ENCODE peak calls at places on chromosomes 6 and 20, in six cellular contexts. O is IMR-90, B is GM12878, T is HepG2, E is K562, I is H1. X is an unnamed sample.
A peak's percentile ranks its signal among the peaks of the same experiment; 100 is the strongest.

GRCh38 chr20:22383156-22383555 is 201.2 kb downstream of the FOXA2 start:
- DNase-seq in O (no peak), B (no peak), T (no peak), E (no peak), I (no peak), X (no peak)

GRCh38 chr6:167553716-167554115 is 228.8 kb downstream of the TTLL2 start:
- DNase-seq in O (no peak), B (no peak), T (no peak), E (no peak), I (no peak), X (no peak)

GRCh38 chr6:84361372-84362179 is 134.1 kb upstream of the CEP162 start:
- DNase-seq in O (no peak), B (no peak), T (no peak), E (no peak), I (no peak), X (no peak)

GRCh38 chr6:157045831-157046454 is 268.8 kb downstream of the ARID1B start:
- DNase-seq in O (peak; percentile 82), B (no peak), T (peak; percentile 29), E (no peak), I (no peak), X (peak; percentile 57)

GRCh38 chr6:138541793-138542481 is 42.6 kb upstream of the NHSL1 start:
- DNase-seq in O (no peak), B (no peak), T (no peak), E (no peak), I (no peak), X (no peak)

GRCh38 chr6:87154641-87155271 is 609 bp upstream of the ZNF292 start:
- DNase-seq in O (peak; percentile 85), B (peak; percentile 89), T (no peak), E (peak; percentile 28), I (no peak), X (peak; percentile 71)

GRCh38 chr6:79719248-79719975 is 88.3 kb downstream of the SH3BGRL2 start:
- DNase-seq in O (peak; percentile 41), B (no peak), T (no peak), E (no peak), I (no peak), X (no peak)

GRCh38 chr20:9775176-9775575 is 63.7 kb downstream of the PAK5 start:
- DNase-seq in O (no peak), B (no peak), T (no peak), E (no peak), I (no peak), X (no peak)

GRCh38 chr20:8161262-8162071 is 29.4 kb downstream of the PLCB1 start:
- DNase-seq in O (peak; percentile 23), B (no peak), T (no peak), E (no peak), I (no peak), X (no peak)

GRCh38 chr6:73727114-73727513 is 31.1 kb downstream of the CD109 start:
- DNase-seq in O (no peak), B (no peak), T (no peak), E (no peak), I (no peak), X (no peak)

GRCh38 chr6:37074053-37074827 is 68.8 kb downstream of the FGD2 start:
- DNase-seq in O (peak; percentile 44), B (no peak), T (no peak), E (no peak), I (no peak), X (no peak)

GRCh38 chr6:107491059-107491609 is 1.2 kb downstream of the SOBP start:
- DNase-seq in O (peak; percentile 20), B (no peak), T (peak; percentile 27), E (no peak), I (no peak), X (peak; percentile 3)

GRCh38 chr20:32017711-32018251 is 7.5 kb downstream of the CCM2L start:
- DNase-seq in O (no peak), B (no peak), T (peak; percentile 69), E (peak; percentile 76), I (peak; percentile 85), X (peak; percentile 46)

GRCh38 chr20:16241911-16242310 is 331.3 kb downstream of the KIF16B start:
- DNase-seq in O (no peak), B (no peak), T (peak; percentile 72), E (no peak), I (no peak), X (no peak)

GRCh38 chr20:44355503-44356352 is at the start of gene HNF4A:
- DNase-seq in O (no peak), B (no peak), T (peak; percentile 92), E (no peak), I (no peak), X (peak; percentile 50)

GRCh38 chr6:152636675-152637421 is at the start of gene SYNE1:
- DNase-seq in O (peak; percentile 16), B (no peak), T (no peak), E (no peak), I (no peak), X (peak; percentile 15)

GRCh38 chr6:90328004-90328403 is 31.4 kb upstream of the BACH2 start:
- DNase-seq in O (peak; percentile 39), B (no peak), T (no peak), E (no peak), I (no peak), X (no peak)

GRCh38 chr6:126312013-126312665 is 27.8 kb upstream of the CENPW start:
- DNase-seq in O (no peak), B (no peak), T (peak; percentile 44), E (peak; percentile 50), I (no peak), X (peak; percentile 7)

GRCh38 chr20:25858495-25859425 is 162.1 kb upstream of the ZNF337 start:
- DNase-seq in O (no peak), B (no peak), T (no peak), E (no peak), I (no peak), X (no peak)

GRCh38 chr6:129393659-129394058 is 316.3 kb downstream of the ARHGAP18 start:
- DNase-seq in O (no peak), B (no peak), T (no peak), E (no peak), I (no peak), X (no peak)

GRCh38 chr20:34971873-34972235 is 16.2 kb downstream of the MYH7B start:
- DNase-seq in O (no peak), B (no peak), T (no peak), E (no peak), I (no peak), X (no peak)

GRCh38 chr6:2020909-2021308 is 224.5 kb downstream of the GMDS start:
- DNase-seq in O (peak; percentile 58), B (no peak), T (no peak), E (no peak), I (no peak), X (no peak)

GRCh38 chr20:54984104-54984448 is 508.7 kb downstream of the DOK5 start:
- DNase-seq in O (no peak), B (no peak), T (no peak), E (no peak), I (no peak), X (no peak)

GRCh38 chr6:157912326-157912725 is 69.3 kb upstream of the SYNJ2 start:
- DNase-seq in O (peak; percentile 95), B (no peak), T (no peak), E (no peak), I (no peak), X (no peak)

GRCh38 chr6:10556496-10557391 is 35.6 kb downstream of the GCNT2 start:
- DNase-seq in O (no peak), B (no peak), T (no peak), E (no peak), I (no peak), X (no peak)

GRCh38 chr6:29907637-29908340 is 34.5 kb upstream of the HLA-A start:
- DNase-seq in O (no peak), B (no peak), T (peak; percentile 91), E (no peak), I (no peak), X (no peak)

GRCh38 chr6:101700655-101701054 is 307.1 kb downstream of the GRIK2 start:
- DNase-seq in O (no peak), B (no peak), T (no peak), E (no peak), I (no peak), X (no peak)

GRCh38 chr20:36470482-36471062 is 70.7 kb upstream of the MYL9 start:
- DNase-seq in O (no peak), B (no peak), T (no peak), E (no peak), I (no peak), X (no peak)
- H3K4me1 ChIP-seq in O (peaks cover 54% of the 10 kb centered on the region), B (peaks cover 51% of the 10 kb centered on the region), T (peaks cover 94% of the 10 kb centered on the region), E (peaks cover 23% of the 10 kb centered on the region), I (peaks cover 18% of the 10 kb centered on the region), X (peaks cover 99% of the 10 kb centered on the region)

GRCh38 chr20:3786126-3786484 is 435 bp downstream of the CENPB start:
- DNase-seq in O (peak; percentile 61), B (no peak), T (no peak), E (no peak), I (no peak), X (no peak)
- TF ChIP-seq POLR2A in O (no peak), B (peak; percentile 57), T (no peak), E (no peak), I (no peak), X (no peak)

DNA sequence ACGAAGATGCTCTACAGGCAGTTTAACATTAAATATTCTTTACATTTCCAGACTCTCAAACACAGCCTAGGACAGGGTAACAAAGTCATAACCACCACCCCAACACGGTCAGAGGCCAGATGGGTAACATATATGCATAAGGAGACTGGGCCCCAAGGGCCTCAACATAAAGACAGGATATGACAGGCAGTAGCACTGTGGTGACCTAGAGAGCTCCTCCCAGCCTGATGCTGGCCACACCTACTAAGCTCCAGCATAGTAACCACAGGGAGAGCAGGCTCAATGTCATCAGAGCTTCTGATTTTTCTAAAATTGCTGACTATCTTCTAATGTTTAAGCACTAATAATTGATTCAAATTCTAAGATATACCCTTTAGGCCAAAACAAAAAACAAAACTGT is 21.7 kb downstream of the SMLR1 start:
- DNase-seq in O (no peak), B (no peak), T (no peak), E (no peak), I (no peak), X (no peak)
- TF ChIP-seq RFX5 in O (no peak), B (no peak), T (no peak), E (no peak), I (no peak), X (no peak)

DNA sequence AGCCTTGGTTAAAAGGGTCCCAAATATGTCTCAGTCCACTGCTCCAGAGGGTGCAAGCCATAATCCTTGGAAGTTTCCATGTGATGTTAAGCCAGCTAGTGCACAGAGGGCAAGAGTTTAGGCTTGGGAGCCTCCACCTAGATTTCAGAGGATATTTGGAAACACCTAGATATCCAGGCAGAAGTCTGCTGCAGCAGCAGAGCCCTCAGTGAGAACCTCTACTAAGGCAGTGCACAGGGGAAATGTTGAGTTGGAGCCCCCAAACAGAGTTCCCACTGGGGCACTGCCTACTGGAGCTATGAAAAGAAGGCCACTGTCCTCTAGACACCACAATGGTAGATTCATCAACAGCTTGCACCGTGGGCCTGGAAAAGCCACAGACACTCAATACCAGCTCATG is 6.3 kb downstream of the EPM2A start:
- DNase-seq in O (no peak), B (no peak), T (no peak), E (no peak), I (no peak), X (no peak)
- H3K4me1 ChIP-seq in O (no peaks in the 10 kb centered on the region), B (no peaks in the 10 kb centered on the region), T (peaks cover 6% of the 10 kb centered on the region), E (peaks cover 2% of the 10 kb centered on the region), I (no peaks in the 10 kb centered on the region), X (peaks cover 6% of the 10 kb centered on the region)

GRCh38 chr6:160991411-160992322 is at the start of gene MAP3K4:
- DNase-seq in O (peak; percentile 75), B (no peak), T (peak; percentile 62), E (peak; percentile 92), I (no peak), X (peak; percentile 53)
- TF ChIP-seq POLR2A in O (peak; percentile 62), B (peak; percentile 81), T (peak; percentile 71), E (peak; percentile 85), I (peak; percentile 36), X (peak; percentile 61)

X was measured in A549.